ENCODE peak calls at places on chromosomes 11 and 22, in nine cellular contexts. Z is cardiac muscle cell; X is left colon; P is GM12891; L is stimulated activated CD4-positive, alpha-beta T cell treated with anti-CD3 and anti-CD28 coated beads, Interleukin-4, amount 100 ng/mL, for 24 hours; D is activated CD8-positive, alpha-beta memory T cell treated with anti-CD3 and anti-CD28 coated beads for 24 hours; M is NCI-H1417; T is NCI-H1105 treated with DMSO at 0.1 percent for 48 hours; K is HCEC 1CT. E is an unnamed sample.

GRCh38 chr11:73342633-73343032 is 33.6 kb upstream of the RELT start:
- DNase-seq in Z (peak), X (no peak), P (no peak), L (no peak), D (no peak), M (peak), T (peak), K (no peak), E (no peak)

GRCh38 chr11:7511405-7511804 is 2.4 kb upstream of the PPFIBP2 start:
- DNase-seq in Z (no peak), X (peak), P (no peak), L (no peak), D (no peak), M (peak), T (peak), K (no peak), E (no peak)

GRCh38 chr11:128889657-128890213 is 1.4 kb upstream of the KCNJ5 start:
- DNase-seq in Z (no peak), X (no peak), P (no peak), L (no peak), D (no peak), M (peak), T (no peak), K (no peak), E (no peak)

GRCh38 chr11:17257200-17257599 is 19.3 kb upstream of the NUCB2 start:
- DNase-seq in Z (no peak), X (no peak), P (no peak), L (no peak), D (no peak), M (no peak), T (no peak), K (peak), E (peak)

GRCh38 chr11:34344410-34345011 is 13.3 kb downstream of the ABTB2 start:
- DNase-seq in Z (no peak), X (no peak), P (no peak), L (no peak), D (peak), M (no peak), T (no peak), K (no peak), E (no peak)

GRCh38 chr11:65260756-65261590 is 789 bp upstream of the POLA2 start:
- DNase-seq in Z (peak), X (no peak), P (no peak), L (no peak), D (no peak), M (no peak), T (peak), K (no peak), E (no peak)

GRCh38 chr11:11230802-11231562 is 122.1 kb downstream of the CSNK2A3 start:
- DNase-seq in Z (peak), X (no peak), P (peak), L (no peak), D (no peak), M (no peak), T (peak), K (no peak), E (peak)

GRCh38 chr11:45180888-45181594 is 34.6 kb downstream of the PRDM11 start:
- DNase-seq in Z (no peak), X (peak), P (no peak), L (peak), D (peak), M (peak), T (peak), K (no peak), E (peak)

GRCh38 chr11:114822038-114822437 is 143.7 kb downstream of the NXPE2 start:
- DNase-seq in Z (no peak), X (no peak), P (no peak), L (no peak), D (no peak), M (no peak), T (no peak), K (no peak), E (no peak)

GRCh38 chr22:31347251-31348008 is 1.3 kb upstream of the PATZ1 start:
- DNase-seq in Z (peak), X (peak), P (peak), L (peak), D (peak), M (peak), T (peak), K (peak), E (no peak)

GRCh38 chr22:45201678-45202332 is 38.1 kb downstream of the NUP50 start:
- DNase-seq in Z (no peak), X (no peak), P (no peak), L (no peak), D (no peak), M (no peak), T (no peak), K (peak), E (no peak)

GRCh38 chr11:64759131-64759721 is 548 bp downstream of the PYGM start:
- DNase-seq in Z (peak), X (no peak), P (no peak), L (no peak), D (no peak), M (no peak), T (no peak), K (no peak), E (peak)

GRCh38 chr22:45880091-45880651 is 96.8 kb downstream of the WNT7B start:
- DNase-seq in Z (no peak), X (no peak), P (no peak), L (no peak), D (no peak), M (no peak), T (no peak), K (no peak), E (no peak)

GRCh38 chr11:57653162-57653561 is 3.5 kb upstream of the YPEL4 start:
- DNase-seq in Z (no peak), X (no peak), P (no peak), L (no peak), D (no peak), M (no peak), T (no peak), K (no peak), E (no peak)

GRCh38 chr11:3058753-3059664 is 1.8 kb upstream of the CARS1 start:
- DNase-seq in Z (no peak), X (no peak), P (no peak), L (no peak), D (no peak), M (no peak), T (no peak), K (peak), E (peak)

GRCh38 chr11:30585067-30585891 is 874 bp downstream of the MPPED2 start:
- DNase-seq in Z (peak), X (peak), P (peak), L (no peak), D (peak), M (peak), T (peak), K (no peak), E (no peak)

GRCh38 chr22:33722817-33723216 is 197.5 kb downstream of the LARGE1 start:
- DNase-seq in Z (no peak), X (no peak), P (no peak), L (no peak), D (no peak), M (no peak), T (no peak), K (no peak), E (no peak)

GRCh38 chr11:66600219-66600923 is 7.4 kb downstream of the CCS start:
- DNase-seq in Z (no peak), X (no peak), P (no peak), L (no peak), D (no peak), M (no peak), T (no peak), K (no peak), E (peak)

GRCh38 chr22:25382762-25383161 is 163.3 kb downstream of the CRYBB2 start:
- DNase-seq in Z (no peak), X (no peak), P (no peak), L (no peak), D (no peak), M (peak), T (no peak), K (no peak), E (no peak)

GRCh38 chr22:24969588-24970301 is 17.2 kb downstream of the KIAA1671 start:
- DNase-seq in Z (peak), X (no peak), P (no peak), L (no peak), D (no peak), M (no peak), T (no peak), K (no peak), E (no peak)

GRCh38 chr11:110479445-110480101 is 49.8 kb downstream of the FDX1 start:
- DNase-seq in Z (peak), X (no peak), P (no peak), L (no peak), D (no peak), M (peak), T (peak), K (no peak), E (peak)

GRCh38 chr11:108906329-108906728 is 241.5 kb downstream of the DDX10 start:
- DNase-seq in Z (no peak), X (no peak), P (no peak), L (no peak), D (no peak), M (no peak), T (no peak), K (peak), E (no peak)

GRCh38 chr11:127485541-127485940 is 485.0 kb upstream of the KIRREL3 start:
- DNase-seq in Z (no peak), X (no peak), P (no peak), L (no peak), D (no peak), M (no peak), T (no peak), K (no peak), E (no peak)

GRCh38 chr11:128535468-128536457 is 51.6 kb downstream of the ETS1 start:
- DNase-seq in Z (no peak), X (no peak), P (no peak), L (no peak), D (no peak), M (no peak), T (peak), K (no peak), E (no peak)

GRCh38 chr11:41779401-41779960 is 320.0 kb upstream of the LRRC4C start:
- DNase-seq in Z (no peak), X (no peak), P (no peak), L (no peak), D (no peak), M (no peak), T (no peak), K (no peak), E (no peak)

GRCh38 chr22:30325724-30326703 is 727 bp downstream of the TBC1D10A start:
- DNase-seq in Z (peak), X (peak), P (peak), L (no peak), D (no peak), M (no peak), T (no peak), K (no peak), E (peak)

GRCh38 chr11:96311120-96311568 is 31.9 kb downstream of the MAML2 start:
- DNase-seq in Z (no peak), X (no peak), P (no peak), L (no peak), D (no peak), M (no peak), T (no peak), K (peak), E (no peak)

GRCh38 chr22:47394504-47395440 is 632.3 kb downstream of the TBC1D22A start:
- DNase-seq in Z (no peak), X (no peak), P (no peak), L (no peak), D (no peak), M (no peak), T (no peak), K (no peak), E (no peak)

GRCh38 chr11:7967826-7968225 is 2.6 kb upstream of the NLRP10 start:
- DNase-seq in Z (no peak), X (no peak), P (no peak), L (no peak), D (no peak), M (no peak), T (no peak), K (peak), E (no peak)

GRCh38 chr11:44624761-44625221 is 59.3 kb downstream of the CD82 start:
- DNase-seq in Z (no peak), X (no peak), P (no peak), L (no peak), D (peak), M (no peak), T (no peak), K (no peak), E (no peak)

GRCh38 chr11:123302751-123303195 is 107.7 kb upstream of the CLMP start:
- DNase-seq in Z (no peak), X (no peak), P (peak), L (peak), D (peak), M (no peak), T (no peak), K (peak), E (no peak)

GRCh38 chr11:2526808-2527381 is 82.1 kb downstream of the KCNQ1 start:
- DNase-seq in Z (no peak), X (peak), P (peak), L (peak), D (peak), M (no peak), T (no peak), K (no peak), E (peak)

GRCh38 chr11:96219981-96220623 is 122.9 kb downstream of the MAML2 start:
- DNase-seq in Z (no peak), X (no peak), P (no peak), L (no peak), D (no peak), M (no peak), T (no peak), K (peak), E (no peak)

GRCh38 chr22:29079218-29079901 is 6.5 kb downstream of the KREMEN1 start:
- DNase-seq in Z (no peak), X (peak), P (no peak), L (no peak), D (no peak), M (peak), T (peak), K (no peak), E (peak)